ENCODE peak calls at places on chromosomes 6 and 20, in eight cellular contexts. One of them, this sample, is unnamed.

GRCh38 chr6:131733376-131734016 is 22.7 kb upstream of the CTAGE9 start:
- DNase-seq in lower leg skin: no peak
- DNase-seq in NCI-H1048: no peak
- DNase-seq in psoas muscle: no peak
- DNase-seq in heart left ventricle: no peak
- DNase-seq in endodermal cell: no peak
- DNase-seq in skeletal muscle cell: peak
- DNase-seq in activated CD4-positive, alpha-beta T cell treated with anti-CD3 and anti-CD28 coated beads, Interleukin-2, amount 50 U/mL, for 48 hours: no peak
- DNase-seq in this sample: peak

GRCh38 chr20:37516697-37517370 is 4.2 kb upstream of the NNAT start:
- DNase-seq in activated CD4-positive, alpha-beta T cell treated with anti-CD3 and anti-CD28 coated beads, Interleukin-2, amount 50 U/mL, for 48 hours: no peak
- DNase-seq in lower leg skin: peak
- DNase-seq in psoas muscle: peak
- DNase-seq in endodermal cell: peak
- DNase-seq in NCI-H1048: no peak
- DNase-seq in heart left ventricle: no peak
- DNase-seq in skeletal muscle cell: peak
- DNase-seq in this sample: no peak

GRCh38 chr6:111763381-111763780 is 109.9 kb downstream of the FYN start:
- DNase-seq in heart left ventricle: no peak
- DNase-seq in endodermal cell: no peak
- DNase-seq in skeletal muscle cell: no peak
- DNase-seq in NCI-H1048: no peak
- DNase-seq in psoas muscle: no peak
- DNase-seq in lower leg skin: no peak
- DNase-seq in activated CD4-positive, alpha-beta T cell treated with anti-CD3 and anti-CD28 coated beads, Interleukin-2, amount 50 U/mL, for 48 hours: no peak
- DNase-seq in this sample: no peak

GRCh38 chr6:119156742-119157494 is 78.5 kb upstream of the FAM184A start:
- DNase-seq in lower leg skin: no peak
- DNase-seq in skeletal muscle cell: no peak
- DNase-seq in psoas muscle: no peak
- DNase-seq in endodermal cell: peak
- DNase-seq in NCI-H1048: no peak
- DNase-seq in heart left ventricle: no peak
- DNase-seq in activated CD4-positive, alpha-beta T cell treated with anti-CD3 and anti-CD28 coated beads, Interleukin-2, amount 50 U/mL, for 48 hours: no peak
- DNase-seq in this sample: peak

GRCh38 chr6:64217721-64218603 is 582.4 kb downstream of the PHF3 start:
- DNase-seq in activated CD4-positive, alpha-beta T cell treated with anti-CD3 and anti-CD28 coated beads, Interleukin-2, amount 50 U/mL, for 48 hours: no peak
- DNase-seq in endodermal cell: no peak
- DNase-seq in lower leg skin: no peak
- DNase-seq in heart left ventricle: no peak
- DNase-seq in skeletal muscle cell: peak
- DNase-seq in NCI-H1048: no peak
- DNase-seq in psoas muscle: no peak
- DNase-seq in this sample: no peak

GRCh38 chr20:18019068-18019467 is 38.6 kb downstream of the OVOL2 start:
- DNase-seq in endodermal cell: peak
- DNase-seq in psoas muscle: no peak
- DNase-seq in skeletal muscle cell: no peak
- DNase-seq in heart left ventricle: no peak
- DNase-seq in activated CD4-positive, alpha-beta T cell treated with anti-CD3 and anti-CD28 coated beads, Interleukin-2, amount 50 U/mL, for 48 hours: peak
- DNase-seq in lower leg skin: no peak
- DNase-seq in NCI-H1048: no peak
- DNase-seq in this sample: no peak

GRCh38 chr20:45857836-45858250 is 429 bp downstream of the ZSWIM3 start:
- DNase-seq in activated CD4-positive, alpha-beta T cell treated with anti-CD3 and anti-CD28 coated beads, Interleukin-2, amount 50 U/mL, for 48 hours: peak
- DNase-seq in heart left ventricle: no peak
- DNase-seq in NCI-H1048: no peak
- DNase-seq in endodermal cell: peak
- DNase-seq in lower leg skin: no peak
- DNase-seq in skeletal muscle cell: no peak
- DNase-seq in psoas muscle: no peak
- DNase-seq in this sample: no peak

GRCh38 chr6:148524509-148524908 is 181.9 kb downstream of the SASH1 start:
- DNase-seq in psoas muscle: no peak
- DNase-seq in heart left ventricle: no peak
- DNase-seq in activated CD4-positive, alpha-beta T cell treated with anti-CD3 and anti-CD28 coated beads, Interleukin-2, amount 50 U/mL, for 48 hours: no peak
- DNase-seq in NCI-H1048: no peak
- DNase-seq in skeletal muscle cell: no peak
- DNase-seq in lower leg skin: no peak
- DNase-seq in endodermal cell: no peak
- DNase-seq in this sample: no peak

GRCh38 chr6:166275714-166276166 is 32.5 kb downstream of the PRR18 start:
- DNase-seq in activated CD4-positive, alpha-beta T cell treated with anti-CD3 and anti-CD28 coated beads, Interleukin-2, amount 50 U/mL, for 48 hours: peak
- DNase-seq in NCI-H1048: no peak
- DNase-seq in skeletal muscle cell: no peak
- DNase-seq in lower leg skin: peak
- DNase-seq in endodermal cell: peak
- DNase-seq in psoas muscle: peak
- DNase-seq in heart left ventricle: peak
- DNase-seq in this sample: peak

GRCh38 chr6:124958759-124959354 is 3.4 kb upstream of the RNF217 start:
- DNase-seq in heart left ventricle: no peak
- DNase-seq in lower leg skin: no peak
- DNase-seq in activated CD4-positive, alpha-beta T cell treated with anti-CD3 and anti-CD28 coated beads, Interleukin-2, amount 50 U/mL, for 48 hours: no peak
- DNase-seq in psoas muscle: no peak
- DNase-seq in NCI-H1048: no peak
- DNase-seq in endodermal cell: no peak
- DNase-seq in skeletal muscle cell: no peak
- DNase-seq in this sample: no peak

GRCh38 chr6:28794175-28795002 is 129.4 kb downstream of the TRIM27 start:
- DNase-seq in NCI-H1048: no peak
- DNase-seq in lower leg skin: no peak
- DNase-seq in heart left ventricle: no peak
- DNase-seq in skeletal muscle cell: no peak
- DNase-seq in endodermal cell: peak
- DNase-seq in activated CD4-positive, alpha-beta T cell treated with anti-CD3 and anti-CD28 coated beads, Interleukin-2, amount 50 U/mL, for 48 hours: no peak
- DNase-seq in psoas muscle: no peak
- DNase-seq in this sample: no peak

GRCh38 chr6:73234732-73235131 is 9.4 kb upstream of the KHDC1L start:
- DNase-seq in heart left ventricle: no peak
- DNase-seq in psoas muscle: no peak
- DNase-seq in NCI-H1048: no peak
- DNase-seq in lower leg skin: no peak
- DNase-seq in activated CD4-positive, alpha-beta T cell treated with anti-CD3 and anti-CD28 coated beads, Interleukin-2, amount 50 U/mL, for 48 hours: no peak
- DNase-seq in skeletal muscle cell: peak
- DNase-seq in endodermal cell: no peak
- DNase-seq in this sample: no peak

GRCh38 chr6:145525038-145525437 is 210.3 kb downstream of the EPM2A start:
- DNase-seq in NCI-H1048: no peak
- DNase-seq in lower leg skin: no peak
- DNase-seq in endodermal cell: no peak
- DNase-seq in activated CD4-positive, alpha-beta T cell treated with anti-CD3 and anti-CD28 coated beads, Interleukin-2, amount 50 U/mL, for 48 hours: no peak
- DNase-seq in psoas muscle: no peak
- DNase-seq in skeletal muscle cell: no peak
- DNase-seq in heart left ventricle: no peak
- DNase-seq in this sample: no peak

GRCh38 chr20:62998449-62998848 is 8.3 kb downstream of the BHLHE23 start:
- DNase-seq in endodermal cell: no peak
- DNase-seq in activated CD4-positive, alpha-beta T cell treated with anti-CD3 and anti-CD28 coated beads, Interleukin-2, amount 50 U/mL, for 48 hours: no peak
- DNase-seq in lower leg skin: no peak
- DNase-seq in heart left ventricle: no peak
- DNase-seq in psoas muscle: no peak
- DNase-seq in NCI-H1048: no peak
- DNase-seq in skeletal muscle cell: no peak
- DNase-seq in this sample: peak

GRCh38 chr20:2871111-2871465 is 2.2 kb upstream of the PTPRA start:
- DNase-seq in activated CD4-positive, alpha-beta T cell treated with anti-CD3 and anti-CD28 coated beads, Interleukin-2, amount 50 U/mL, for 48 hours: no peak
- DNase-seq in skeletal muscle cell: no peak
- DNase-seq in NCI-H1048: no peak
- DNase-seq in lower leg skin: no peak
- DNase-seq in heart left ventricle: no peak
- DNase-seq in psoas muscle: no peak
- DNase-seq in endodermal cell: no peak
- DNase-seq in this sample: no peak

GRCh38 chr6:120874422-120874821 is 459.9 kb downstream of the TBC1D32 start:
- DNase-seq in endodermal cell: no peak
- DNase-seq in skeletal muscle cell: no peak
- DNase-seq in psoas muscle: no peak
- DNase-seq in NCI-H1048: no peak
- DNase-seq in lower leg skin: peak
- DNase-seq in activated CD4-positive, alpha-beta T cell treated with anti-CD3 and anti-CD28 coated beads, Interleukin-2, amount 50 U/mL, for 48 hours: no peak
- DNase-seq in heart left ventricle: no peak
- DNase-seq in this sample: no peak

GRCh38 chr20:58523072-58523681 is 8.0 kb upstream of the APCDD1L start:
- DNase-seq in NCI-H1048: no peak
- DNase-seq in psoas muscle: no peak
- DNase-seq in skeletal muscle cell: no peak
- DNase-seq in endodermal cell: no peak
- DNase-seq in heart left ventricle: no peak
- DNase-seq in lower leg skin: peak
- DNase-seq in activated CD4-positive, alpha-beta T cell treated with anti-CD3 and anti-CD28 coated beads, Interleukin-2, amount 50 U/mL, for 48 hours: no peak
- DNase-seq in this sample: no peak

GRCh38 chr20:10360878-10361277 is 73.1 kb downstream of the MKKS start:
- DNase-seq in NCI-H1048: no peak
- DNase-seq in heart left ventricle: no peak
- DNase-seq in psoas muscle: no peak
- DNase-seq in lower leg skin: no peak
- DNase-seq in skeletal muscle cell: no peak
- DNase-seq in activated CD4-positive, alpha-beta T cell treated with anti-CD3 and anti-CD28 coated beads, Interleukin-2, amount 50 U/mL, for 48 hours: no peak
- DNase-seq in endodermal cell: no peak
- DNase-seq in this sample: no peak

GRCh38 chr6:6885521-6886088 is 222.2 kb upstream of the RREB1 start:
- DNase-seq in endodermal cell: no peak
- DNase-seq in NCI-H1048: no peak
- DNase-seq in heart left ventricle: peak
- DNase-seq in lower leg skin: no peak
- DNase-seq in skeletal muscle cell: no peak
- DNase-seq in psoas muscle: peak
- DNase-seq in activated CD4-positive, alpha-beta T cell treated with anti-CD3 and anti-CD28 coated beads, Interleukin-2, amount 50 U/mL, for 48 hours: no peak
- DNase-seq in this sample: peak

GRCh38 chr6:26389349-26389799 is 6.5 kb downstream of the BTN2A2 start:
- DNase-seq in NCI-H1048: no peak
- DNase-seq in endodermal cell: peak
- DNase-seq in lower leg skin: no peak
- DNase-seq in skeletal muscle cell: no peak
- DNase-seq in activated CD4-positive, alpha-beta T cell treated with anti-CD3 and anti-CD28 coated beads, Interleukin-2, amount 50 U/mL, for 48 hours: no peak
- DNase-seq in psoas muscle: no peak
- DNase-seq in heart left ventricle: no peak
- DNase-seq in this sample: no peak

GRCh38 chr6:131954775-131955107 is 3.6 kb upstream of the CCN2 start:
- DNase-seq in heart left ventricle: peak
- DNase-seq in activated CD4-positive, alpha-beta T cell treated with anti-CD3 and anti-CD28 coated beads, Interleukin-2, amount 50 U/mL, for 48 hours: no peak
- DNase-seq in psoas muscle: no peak
- DNase-seq in endodermal cell: no peak
- DNase-seq in skeletal muscle cell: peak
- DNase-seq in NCI-H1048: no peak
- DNase-seq in lower leg skin: no peak
- DNase-seq in this sample: peak

GRCh38 chr6:134482585-134483346 is 164.9 kb upstream of the SGK1 start:
- DNase-seq in skeletal muscle cell: peak
- DNase-seq in activated CD4-positive, alpha-beta T cell treated with anti-CD3 and anti-CD28 coated beads, Interleukin-2, amount 50 U/mL, for 48 hours: no peak
- DNase-seq in NCI-H1048: no peak
- DNase-seq in heart left ventricle: peak
- DNase-seq in endodermal cell: peak
- DNase-seq in psoas muscle: peak
- DNase-seq in lower leg skin: no peak
- DNase-seq in this sample: peak

GRCh38 chr6:154606457-154606856 is 96.0 kb upstream of the CNKSR3 start:
- DNase-seq in skeletal muscle cell: no peak
- DNase-seq in endodermal cell: no peak
- DNase-seq in NCI-H1048: no peak
- DNase-seq in lower leg skin: no peak
- DNase-seq in heart left ventricle: no peak
- DNase-seq in activated CD4-positive, alpha-beta T cell treated with anti-CD3 and anti-CD28 coated beads, Interleukin-2, amount 50 U/mL, for 48 hours: peak
- DNase-seq in psoas muscle: no peak
- DNase-seq in this sample: no peak

GRCh38 chr20:63316502-63316921 is 23.5 kb downstream of the COL20A1 start:
- DNase-seq in skeletal muscle cell: no peak
- DNase-seq in activated CD4-positive, alpha-beta T cell treated with anti-CD3 and anti-CD28 coated beads, Interleukin-2, amount 50 U/mL, for 48 hours: no peak
- DNase-seq in NCI-H1048: no peak
- DNase-seq in psoas muscle: peak
- DNase-seq in lower leg skin: peak
- DNase-seq in endodermal cell: no peak
- DNase-seq in heart left ventricle: no peak
- DNase-seq in this sample: peak

GRCh38 chr20:34475979-34476736 is 40.1 kb upstream of the DYNLRB1 start:
- DNase-seq in endodermal cell: peak
- DNase-seq in lower leg skin: no peak
- DNase-seq in heart left ventricle: peak
- DNase-seq in psoas muscle: peak
- DNase-seq in skeletal muscle cell: no peak
- DNase-seq in activated CD4-positive, alpha-beta T cell treated with anti-CD3 and anti-CD28 coated beads, Interleukin-2, amount 50 U/mL, for 48 hours: peak
- DNase-seq in NCI-H1048: no peak
- DNase-seq in this sample: peak